ENCODE peak calls at places on chromosome 12, in ten cellular contexts. T is NCI-H1417; E is T-cell; B is NCI-H524; K is KBM-7; F is activated CD4-positive, CD25-positive, alpha-beta regulatory T cell treated with anti-CD3 and anti-CD28 coated beads, Interleukin-2, amount 50 U/mL, for 72 hours; Y is midbrain; I is substantia nigra; O is HTR-8/SVneo; H is adrenal gland. U is an unnamed sample.

GRCh38 chr12:78293039-78293686 is 462.5 kb downstream of the NAV3 start:
- DNase-seq in B (no peak), O (no peak), E (no peak), Y (no peak), I (no peak), H (no peak), T (no peak), F (no peak), K (no peak), U (no peak)

GRCh38 chr12:47491516-47491915 is 214.3 kb downstream of the RPAP3 start:
- DNase-seq in F (no peak), K (no peak), B (no peak), H (no peak), T (no peak), O (no peak), E (no peak), I (no peak), Y (no peak), U (no peak)

GRCh38 chr12:63353559-63353958 is 202.6 kb upstream of the AVPR1A start:
- DNase-seq in B (peak), F (no peak), H (no peak), T (no peak), O (no peak), K (no peak), I (no peak), E (no peak), Y (no peak), U (no peak)

GRCh38 chr12:87982208-87982607 is 47.0 kb downstream of the C12orf50 start:
- DNase-seq in K (no peak), I (no peak), T (no peak), O (peak), H (no peak), F (no peak), Y (no peak), E (no peak), B (no peak), U (no peak)

GRCh38 chr12:7130791-7131501 is 775 bp downstream of the CLSTN3 start:
- DNase-seq in F (peak), O (peak), T (peak), Y (no peak), E (no peak), B (peak), H (peak), K (peak), I (no peak), U (peak)

GRCh38 chr12:72346331-72346944 is 74.3 kb downstream of the TRHDE start:
- DNase-seq in B (peak), O (peak), E (no peak), H (peak), T (peak), I (peak), K (peak), Y (peak), F (no peak), U (peak)

GRCh38 chr12:116784238-116784612 is 46.1 kb downstream of the RNFT2 start:
- DNase-seq in E (no peak), I (no peak), Y (no peak), T (no peak), F (peak), O (peak), B (peak), K (no peak), H (no peak), U (no peak)

GRCh38 chr12:11667159-11667558 is 17.7 kb downstream of the ETV6 start:
- DNase-seq in I (no peak), H (no peak), F (no peak), Y (no peak), E (no peak), K (peak), B (no peak), O (no peak), T (no peak), U (no peak)

GRCh38 chr12:18217981-18218380 is 43.3 kb upstream of the PIK3C2G start:
- DNase-seq in E (no peak), I (no peak), F (no peak), K (no peak), H (no peak), Y (no peak), O (no peak), T (no peak), B (no peak), U (no peak)

GRCh38 chr12:127245437-127245836 is 1021.5 kb upstream of the TMEM132C start:
- DNase-seq in K (no peak), Y (no peak), E (no peak), T (no peak), O (no peak), F (no peak), B (no peak), H (no peak), I (no peak), U (no peak)

GRCh38 chr12:94644141-94644575 is 6.2 kb downstream of the TMCC3 start:
- DNase-seq in I (peak), K (peak), O (peak), E (no peak), F (no peak), H (peak), Y (no peak), B (no peak), T (no peak), U (no peak)

GRCh38 chr12:68932701-68933563 is at the start of gene CPM:
- DNase-seq in E (peak), B (peak), I (no peak), K (peak), H (peak), F (peak), T (peak), O (peak), Y (peak), U (no peak)

GRCh38 chr12:98736352-98737326 is 91.5 kb downstream of the APAF1 start:
- DNase-seq in B (peak), K (no peak), F (no peak), E (no peak), I (no peak), Y (peak), H (peak), O (no peak), T (peak), U (no peak)

GRCh38 chr12:11958216-11959091 is 112.3 kb upstream of the BCL2L14 start:
- DNase-seq in H (no peak), T (no peak), K (peak), I (no peak), B (no peak), O (peak), F (no peak), Y (no peak), E (no peak), U (no peak)

GRCh38 chr12:42326466-42327226 is 679 bp downstream of the PPHLN1 start:
- DNase-seq in I (no peak), K (peak), Y (no peak), H (no peak), T (peak), E (no peak), B (peak), O (no peak), F (no peak), U (no peak)

GRCh38 chr12:13223176-13223806 is 26.8 kb downstream of the EMP1 start:
- DNase-seq in H (no peak), E (no peak), O (peak), T (peak), K (no peak), B (no peak), I (no peak), F (no peak), Y (no peak), U (peak)

GRCh38 chr12:123041042-123041531 is 60.6 kb downstream of the ARL6IP4 start:
- DNase-seq in E (no peak), F (no peak), Y (no peak), O (no peak), I (no peak), H (no peak), K (no peak), B (peak), T (peak), U (no peak)

GRCh38 chr12:64595863-64596793 is 14.2 kb upstream of the RASSF3 start:
- DNase-seq in I (no peak), Y (no peak), K (no peak), H (no peak), B (no peak), T (no peak), O (no peak), E (no peak), F (no peak), U (no peak)

GRCh38 chr12:124827588-124828184 is 36.0 kb downstream of the SCARB1 start:
- DNase-seq in F (no peak), H (no peak), O (no peak), Y (no peak), E (no peak), B (no peak), I (no peak), K (no peak), T (peak), U (no peak)

GRCh38 chr12:125518074-125518473 is 452.8 kb downstream of the AACS start:
- DNase-seq in O (no peak), K (peak), I (no peak), T (no peak), B (no peak), F (no peak), H (no peak), Y (no peak), E (no peak), U (no peak)

GRCh38 chr12:122845041-122845864 is 10.0 kb downstream of the HIP1R start:
- DNase-seq in O (no peak), I (peak), E (no peak), Y (peak), T (no peak), B (no peak), F (no peak), K (no peak), H (peak), U (no peak)

GRCh38 chr12:49230176-49230575 is 34.7 kb upstream of the TUBA1C start:
- DNase-seq in E (no peak), Y (no peak), F (no peak), T (peak), H (no peak), B (no peak), K (no peak), I (no peak), O (no peak), U (no peak)

GRCh38 chr12:107818984-107819383 is 44.5 kb downstream of the ASCL4 start:
- DNase-seq in B (no peak), I (no peak), E (no peak), F (no peak), K (no peak), O (no peak), H (peak), Y (no peak), T (no peak), U (no peak)

GRCh38 chr12:109440851-109441490 is 36.1 kb downstream of the KCTD10 start:
- DNase-seq in H (no peak), O (no peak), Y (no peak), I (no peak), K (no peak), F (no peak), T (peak), E (no peak), B (peak), U (no peak)

GRCh38 chr12:90098132-90098779 is 389.6 kb upstream of the ATP2B1 start:
- DNase-seq in H (no peak), T (no peak), K (peak), Y (no peak), I (no peak), F (no peak), B (no peak), E (no peak), O (no peak), U (no peak)

GRCh38 chr12:92784795-92785562 is 82.2 kb downstream of the PLEKHG7 start:
- DNase-seq in B (peak), T (peak), I (no peak), E (peak), O (peak), Y (peak), F (no peak), H (no peak), K (peak), U (peak)

GRCh38 chr12:109029411-109029810 is 8.5 kb upstream of the SVOP start:
- DNase-seq in B (no peak), I (no peak), E (no peak), T (no peak), H (no peak), Y (no peak), O (no peak), F (no peak), K (no peak), U (no peak)

GRCh38 chr12:57240069-57240921 is 10.7 kb downstream of the STAC3 start:
- DNase-seq in F (peak), E (peak), Y (no peak), O (peak), I (no peak), T (peak), B (peak), H (no peak), K (peak), U (peak)

GRCh38 chr12:41882144-41882805 is 262.4 kb downstream of the GXYLT1 start:
- DNase-seq in H (no peak), Y (no peak), E (no peak), O (no peak), B (no peak), T (no peak), K (no peak), I (no peak), F (no peak), U (no peak)

GRCh38 chr12:58349161-58349560 is 407.8 kb downstream of the ATP23 start:
- DNase-seq in E (no peak), H (no peak), T (no peak), O (no peak), K (no peak), F (no peak), B (no peak), Y (no peak), I (no peak), U (no peak)

GRCh38 chr12:122835693-122836026 is 403 bp downstream of the HIP1R start:
- DNase-seq in F (peak), K (no peak), H (no peak), E (no peak), O (no peak), I (no peak), T (peak), B (no peak), Y (no peak), U (no peak)